ENCODE peak calls at places on chromosome 7, in eight cellular contexts. One of them, this sample, is unnamed.

GRCh38 chr7:140251824-140252555 is 75.2 kb upstream of the KDM7A start:
- DNase-seq in RWPE1: no peak
- DNase-seq in brain microvascular endothelial cell: no peak
- DNase-seq in occipital lobe: no peak
- DNase-seq in NCI-H146: no peak
- DNase-seq in A549: no peak
- DNase-seq in amygdala: no peak
- DNase-seq in sigmoid colon: no peak
- DNase-seq in this sample: no peak

GRCh38 chr7:97117035-97117371 is 495 bp upstream of the SDHAF3 start:
- DNase-seq in occipital lobe: no peak
- DNase-seq in sigmoid colon: no peak
- DNase-seq in brain microvascular endothelial cell: no peak
- DNase-seq in RWPE1: no peak
- DNase-seq in amygdala: no peak
- DNase-seq in NCI-H146: no peak
- DNase-seq in A549: no peak
- DNase-seq in this sample: no peak

GRCh38 chr7:95595825-95596182 is 512 bp downstream of the PDK4 start:
- DNase-seq in sigmoid colon: no peak
- DNase-seq in A549: no peak
- DNase-seq in amygdala: no peak
- DNase-seq in brain microvascular endothelial cell: no peak
- DNase-seq in RWPE1: no peak
- DNase-seq in occipital lobe: no peak
- DNase-seq in NCI-H146: peak
- DNase-seq in this sample: no peak

GRCh38 chr7:75982306-75983064 is 11.9 kb downstream of the TMEM120A start:
- DNase-seq in occipital lobe: no peak
- DNase-seq in A549: no peak
- DNase-seq in NCI-H146: no peak
- DNase-seq in amygdala: no peak
- DNase-seq in brain microvascular endothelial cell: no peak
- DNase-seq in sigmoid colon: peak
- DNase-seq in RWPE1: no peak
- DNase-seq in this sample: no peak

GRCh38 chr7:55111007-55111406 is 92.2 kb downstream of the EGFR start:
- DNase-seq in brain microvascular endothelial cell: no peak
- DNase-seq in A549: no peak
- DNase-seq in RWPE1: no peak
- DNase-seq in NCI-H146: no peak
- DNase-seq in sigmoid colon: no peak
- DNase-seq in occipital lobe: no peak
- DNase-seq in amygdala: peak
- DNase-seq in this sample: no peak

GRCh38 chr7:1867861-1868260 is 197.8 kb downstream of the ELFN1 start:
- DNase-seq in A549: no peak
- DNase-seq in NCI-H146: no peak
- DNase-seq in RWPE1: no peak
- DNase-seq in amygdala: no peak
- DNase-seq in occipital lobe: no peak
- DNase-seq in brain microvascular endothelial cell: no peak
- DNase-seq in sigmoid colon: no peak
- DNase-seq in this sample: no peak

GRCh38 chr7:144517762-144518161 is 114.3 kb upstream of the NOBOX start:
- DNase-seq in NCI-H146: no peak
- DNase-seq in amygdala: no peak
- DNase-seq in sigmoid colon: no peak
- DNase-seq in occipital lobe: no peak
- DNase-seq in RWPE1: no peak
- DNase-seq in brain microvascular endothelial cell: no peak
- DNase-seq in A549: no peak
- DNase-seq in this sample: no peak

GRCh38 chr7:22617166-22617565 is 109.8 kb upstream of the IL6 start:
- DNase-seq in occipital lobe: no peak
- DNase-seq in amygdala: no peak
- DNase-seq in RWPE1: no peak
- DNase-seq in brain microvascular endothelial cell: no peak
- DNase-seq in sigmoid colon: no peak
- DNase-seq in A549: no peak
- DNase-seq in NCI-H146: no peak
- DNase-seq in this sample: no peak

GRCh38 chr7:105621617-105622016 is 40.3 kb upstream of the EFCAB10 start:
- DNase-seq in NCI-H146: no peak
- DNase-seq in amygdala: peak
- DNase-seq in A549: no peak
- DNase-seq in brain microvascular endothelial cell: no peak
- DNase-seq in occipital lobe: peak
- DNase-seq in RWPE1: no peak
- DNase-seq in sigmoid colon: peak
- DNase-seq in this sample: no peak

GRCh38 chr7:1713502-1714484 is 43.7 kb downstream of the ELFN1 start:
- DNase-seq in RWPE1: no peak
- DNase-seq in amygdala: no peak
- DNase-seq in brain microvascular endothelial cell: no peak
- DNase-seq in A549: no peak
- DNase-seq in sigmoid colon: no peak
- DNase-seq in occipital lobe: no peak
- DNase-seq in NCI-H146: peak
- DNase-seq in this sample: no peak

GRCh38 chr7:66921918-66922486 is 977 bp downstream of the TMEM248 start:
- DNase-seq in RWPE1: peak
- DNase-seq in amygdala: no peak
- DNase-seq in A549: no peak
- DNase-seq in NCI-H146: peak
- DNase-seq in brain microvascular endothelial cell: no peak
- DNase-seq in sigmoid colon: no peak
- DNase-seq in occipital lobe: no peak
- DNase-seq in this sample: no peak

This sample was measured in SW 1271.